ENCODE peak calls at places on chromosomes 3 and 15, in four cellular contexts. P, C, E and L are unnamed samples.

GRCh38 chr3:26522919-26523318 is 99.7 kb upstream of the LRRC3B start:
- DNase-seq in P (no peak), C (no peak), E (no peak), L (no peak)

GRCh38 chr3:29171583-29171990 is 109.3 kb upstream of the RBMS3 start:
- DNase-seq in P (no peak), C (no peak), E (peak), L (peak)

GRCh38 chr15:85745525-85745924 is 49.2 kb downstream of the KLHL25 start:
- DNase-seq in P (no peak), C (no peak), E (no peak), L (no peak)

GRCh38 chr3:124119056-124119721 is 127.3 kb upstream of the ROPN1 start:
- DNase-seq in P (no peak), C (no peak), E (peak), L (peak)

GRCh38 chr3:126259411-126260391 is 79.3 kb upstream of the ALDH1L1 start:
- DNase-seq in P (peak), C (no peak), E (peak), L (peak)

GRCh38 chr3:121735047-121735696 is 14.4 kb downstream of the GOLGB1 start:
- DNase-seq in P (no peak), C (no peak), E (no peak), L (peak)

GRCh38 chr3:21297304-21297703 is 453.7 kb downstream of the ZNF385D start:
- DNase-seq in P (no peak), C (no peak), E (no peak), L (no peak)

GRCh38 chr3:48370330-48370708 is 1.7 kb upstream of the FBXW12 start:
- DNase-seq in P (no peak), C (no peak), E (no peak), L (no peak)

GRCh38 chr3:197364410-197365071 is 66.1 kb upstream of the DLG1 start:
- DNase-seq in P (no peak), C (no peak), E (no peak), L (no peak)

GRCh38 chr15:62758126-62758951 is 284.2 kb upstream of the TPM1 start:
- DNase-seq in P (peak), C (peak), E (peak), L (peak)

GRCh38 chr3:14123308-14124222 is 1.1 kb downstream of the CHCHD4 start:
- DNase-seq in P (no peak), C (no peak), E (no peak), L (no peak)

GRCh38 chr15:54045397-54045796 is 67.2 kb downstream of the UNC13C start:
- DNase-seq in P (no peak), C (no peak), E (no peak), L (no peak)

GRCh38 chr15:74799255-74799842 is 13.3 kb upstream of the LMAN1L start:
- DNase-seq in P (no peak), C (no peak), E (no peak), L (no peak)

GRCh38 chr3:7029562-7029961 is 168.6 kb downstream of the GRM7 start:
- DNase-seq in P (no peak), C (no peak), E (no peak), L (no peak)

GRCh38 chr3:85781806-85782205 is 823.0 kb downstream of the CADM2 start:
- DNase-seq in P (no peak), C (no peak), E (no peak), L (peak)

GRCh38 chr15:70259640-70260066 is 161.9 kb upstream of the TLE3 start:
- DNase-seq in P (no peak), C (no peak), E (no peak), L (no peak)
- TF ChIP-seq CTCF in P (no peak), C (no peak), E (peak), L (peak)

GRCh38 chr15:90933310-90933709 is 961 bp upstream of the HDDC3 start:
- DNase-seq in P (no peak), C (no peak), E (no peak), L (no peak)
- H3K4me3 ChIP-seq in P (no peak), C (no peak), E (no peak), L (no peak)

DNA sequence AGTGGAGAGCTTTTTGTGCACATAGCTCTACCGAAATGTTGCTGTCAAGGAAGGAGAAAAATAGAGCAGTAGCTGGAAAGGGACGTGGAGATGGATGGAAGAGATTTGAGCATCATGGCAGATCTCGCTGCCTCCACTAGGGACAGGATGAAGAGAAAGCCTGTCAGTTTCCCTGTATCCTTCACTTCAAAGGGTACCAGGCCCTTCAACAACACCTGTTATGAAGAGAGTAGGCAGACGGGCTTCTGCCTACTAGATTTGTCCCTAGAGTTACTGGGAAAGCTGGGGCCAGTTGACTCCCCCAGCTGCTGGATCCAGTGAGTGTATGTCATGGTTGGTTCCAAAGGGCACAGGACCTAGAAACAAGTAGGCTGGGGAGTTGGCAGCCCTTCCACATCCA is 150.8 kb downstream of the TLE3 start:
- DNase-seq in P (no peak), C (no peak), E (no peak), L (no peak)
- TF ChIP-seq CTCF in P (no peak), C (no peak), E (no peak), L (no peak)

GRCh38 chr3:172776049-172776717 is 25.7 kb downstream of the ECT2 start:
- DNase-seq in P (no peak), C (no peak), E (peak), L (peak)

GRCh38 chr3:172782235-172782634 is 31.7 kb downstream of the ECT2 start:
- DNase-seq in P (no peak), C (no peak), E (no peak), L (no peak)

DNA sequence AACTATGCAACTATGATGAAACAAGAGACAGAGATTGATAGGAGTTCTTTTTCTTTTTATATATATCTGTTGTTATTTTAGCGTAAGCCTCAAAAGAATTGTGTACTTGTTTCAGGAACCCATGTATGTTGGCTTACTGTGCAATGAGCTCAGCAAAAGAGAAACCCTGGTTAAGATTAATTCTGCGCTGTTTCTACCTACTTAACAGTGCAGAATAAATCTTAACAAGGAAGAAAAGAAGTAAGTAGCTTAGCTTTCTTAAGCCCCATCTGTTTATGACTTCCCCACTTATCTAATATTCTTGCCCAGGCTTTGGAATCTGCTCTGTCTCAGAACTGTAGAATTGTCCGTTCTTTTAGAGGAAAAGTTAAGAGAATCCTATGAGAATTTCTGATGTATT is 27.4 kb downstream of the ECT2 start:
- DNase-seq in P (no peak), C (no peak), E (no peak), L (no peak)
- H3K4me3 ChIP-seq in P (no peak), C (no peak), E (no peak), L (no peak)

GRCh38 chr3:53169045-53169831 is 8.2 kb downstream of the PRKCD start:
- DNase-seq in P (no peak), C (peak), E (no peak), L (peak)
- TF ChIP-seq CTCF in P (no peak), C (no peak), E (no peak), L (no peak)

GRCh38 chr15:64990168-64990470 is 405 bp upstream of the SPG21 start:
- DNase-seq in P (no peak), C (no peak), E (no peak), L (no peak)
- H3K4me3 ChIP-seq in P (peak), C (peak), E (peak), L (peak)

GRCh38 chr3:169659858-169660614 is 3.5 kb downstream of the MECOM start:
- DNase-seq in P (no peak), C (no peak), E (no peak), L (no peak)

GRCh38 chr3:169660709-169661566 is 2.6 kb downstream of the MECOM start:
- DNase-seq in P (peak), C (no peak), E (no peak), L (peak)

GRCh38 chr3:169661567-169662214 is 1.8 kb downstream of the MECOM start:
- DNase-seq in P (peak), C (peak), E (no peak), L (peak)

GRCh38 chr3:169664034-169664820 is 715 bp upstream of the MECOM start:
- DNase-seq in P (no peak), C (no peak), E (no peak), L (peak)

GRCh38 chr3:169662215-169663070 is 1.1 kb downstream of the MECOM start:
- DNase-seq in P (peak), C (peak), E (peak), L (peak)
- TF ChIP-seq CTCF in P (peak), C (peak), E (peak), L (peak)

GRCh38 chr15:57306944-57307411 is 69.3 kb upstream of the CGNL1 start:
- DNase-seq in P (no peak), C (no peak), E (no peak), L (no peak)

GRCh38 chr15:57306305-57306943 is 69.9 kb upstream of the CGNL1 start:
- DNase-seq in P (peak), C (peak), E (peak), L (peak)

GRCh38 chr15:57305009-57305408 is 71.3 kb upstream of the CGNL1 start:
- DNase-seq in P (no peak), C (no peak), E (no peak), L (no peak)

GRCh38 chr15:57310876-57311275 is 65.4 kb upstream of the CGNL1 start:
- DNase-seq in P (no peak), C (no peak), E (no peak), L (no peak)

DNA sequence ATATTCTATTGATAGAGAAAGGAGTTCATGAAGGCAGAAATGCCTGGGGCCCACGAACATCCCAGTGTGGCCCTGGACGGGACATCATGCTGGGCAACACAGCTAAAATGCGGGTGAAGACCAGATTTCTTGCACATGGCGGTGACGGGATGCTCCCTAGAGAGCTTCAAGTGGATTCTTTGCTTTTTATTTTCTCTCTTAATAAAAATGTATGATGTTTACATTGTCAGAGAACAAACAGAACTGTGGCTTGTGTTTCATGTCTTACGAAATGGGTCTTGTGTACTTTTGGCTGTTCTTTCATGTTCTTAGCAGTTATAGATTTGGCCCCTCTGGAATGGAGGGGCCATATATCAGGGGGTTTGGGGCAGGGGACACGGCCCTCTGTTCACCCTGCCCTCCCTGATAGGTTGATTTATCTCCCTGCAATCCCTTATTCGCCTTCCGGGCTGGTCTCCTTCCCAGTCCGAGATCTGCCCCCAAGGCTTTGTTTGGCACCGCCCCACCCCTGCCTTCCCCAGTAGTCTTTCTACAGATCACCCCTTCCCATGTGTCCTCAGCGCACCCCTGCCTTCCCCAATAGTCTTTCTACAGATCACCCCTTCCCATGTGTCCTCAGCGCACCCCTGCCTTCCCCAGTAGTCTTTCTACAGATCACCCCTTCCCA is 68.6 kb upstream of the CGNL1 start:
- DNase-seq in P (no peak), C (no peak), E (no peak), L (peak)
- H3K4me3 ChIP-seq in P (no peak), C (no peak), E (no peak), L (no peak)